ENCODE peak calls at places on chromosomes 11 and 22, in seven cellular contexts. L, B, A, S, G, F and H are unnamed samples.

GRCh38 chr22:46798366-46799057 is 36.1 kb downstream of the TBC1D22A start:
- DNase-seq in B (peak; percentile 82), A (peak; percentile 70), F (peak; percentile 55), G (peak; percentile 88), L (peak; percentile 84), S (peak; percentile 74), H (peak; percentile 13)

GRCh38 chr11:86919557-86920210 is 35.5 kb downstream of the FZD4 start:
- DNase-seq in B (peak; percentile 75), S (no peak), F (no peak), A (peak; percentile 86), L (peak; percentile 90), G (peak; percentile 92), H (peak; percentile 54)

GRCh38 chr11:117924631-117925170 is 4.5 kb downstream of the TMPRSS13 start:
- DNase-seq in B (no peak), A (no peak), G (no peak), L (no peak), F (no peak), S (no peak), H (no peak)

GRCh38 chr11:11931461-11932055 is 76.9 kb downstream of the DKK3 start:
- DNase-seq in S (no peak), L (peak; percentile 68), B (peak; percentile 62), F (no peak), G (peak; percentile 75), A (peak; percentile 84), H (peak; percentile 57)

GRCh38 chr11:15035283-15035682 is 38.1 kb upstream of the CALCB start:
- DNase-seq in A (no peak), L (peak; percentile 23), F (no peak), B (peak; percentile 45), S (no peak), G (peak; percentile 76), H (no peak)

GRCh38 chr11:128563942-128564641 is 23.3 kb downstream of the ETS1 start:
- DNase-seq in A (no peak), S (no peak), B (no peak), L (no peak), F (no peak), G (no peak), H (no peak)

GRCh38 chr11:117187799-117188481 is 9.4 kb downstream of the SIDT2 start:
- DNase-seq in G (no peak), A (no peak), F (no peak), B (no peak), L (no peak), S (no peak), H (no peak)

GRCh38 chr11:40306938-40307548 is 1152.4 kb downstream of the LRRC4C start:
- DNase-seq in L (peak; percentile 87), F (no peak), A (peak; percentile 67), S (no peak), B (peak; percentile 65), G (peak; percentile 74), H (peak; percentile 78)

GRCh38 chr11:63680842-63681207 is 475 bp upstream of the RTN3 start:
- DNase-seq in L (no peak), B (no peak), S (peak; percentile 53), G (peak; percentile 37), A (no peak), F (no peak), H (peak; percentile 34)

GRCh38 chr22:42078469-42079318 is 806 bp upstream of the SMDT1 start:
- DNase-seq in A (peak; percentile 42), B (no peak), S (no peak), G (peak; percentile 29), L (no peak), F (no peak), H (no peak)

GRCh38 chr11:17560281-17561110 is 13.4 kb downstream of the OTOG start:
- DNase-seq in A (no peak), B (no peak), G (no peak), L (no peak), S (no peak), F (no peak), H (no peak)

GRCh38 chr11:57290288-57290687 is 34.5 kb downstream of the TNKS1BP1 start:
- DNase-seq in F (no peak), S (no peak), B (no peak), G (no peak), L (no peak), A (peak; percentile 40), H (no peak)

GRCh38 chr11:85750646-85751045 is 60.3 kb downstream of the SYTL2 start:
- DNase-seq in L (no peak), F (no peak), S (no peak), B (no peak), G (no peak), A (no peak), H (no peak)

GRCh38 chr22:23536821-23537345 is 43.2 kb downstream of the IGLL1 start:
- DNase-seq in S (no peak), G (no peak), L (no peak), B (no peak), A (no peak), F (no peak), H (no peak)

GRCh38 chr11:76574879-76575278 is 95.7 kb downstream of the LRRC32 start:
- DNase-seq in F (no peak), A (no peak), S (no peak), B (no peak), L (no peak), G (no peak), H (no peak)

GRCh38 chr11:120558754-120559431 is 47.3 kb downstream of the GRIK4 start:
- DNase-seq in S (no peak), A (no peak), G (no peak), F (no peak), B (no peak), L (no peak), H (no peak)

GRCh38 chr22:44328326-44328725 is 15.6 kb upstream of the SHISAL1 start:
- DNase-seq in B (no peak), L (no peak), F (no peak), G (no peak), A (no peak), S (no peak), H (no peak)

GRCh38 chr22:36796629-36797175 is 20.1 kb downstream of the PVALB start:
- DNase-seq in B (no peak), A (no peak), F (no peak), L (no peak), G (peak; percentile 28), S (no peak), H (no peak)

GRCh38 chr22:32661737-32662586 is 139.5 kb upstream of the TIMP3 start:
- DNase-seq in L (no peak), S (no peak), F (no peak), B (no peak), A (peak; percentile 64), G (no peak), H (no peak)

GRCh38 chr11:94968334-94968958 is 4.9 kb downstream of the CWC15 start:
- DNase-seq in F (no peak), B (no peak), L (peak; percentile 51), S (no peak), G (peak; percentile 18), A (peak; percentile 66), H (peak; percentile 26)

GRCh38 chr11:72493426-72494108 is 59.2 kb upstream of the CLPB start:
- DNase-seq in S (no peak), A (no peak), G (peak; percentile 34), L (no peak), F (no peak), B (peak; percentile 33), H (no peak)
- H3K27ac ChIP-seq in S (no peak overlapping the region), A (no peak overlapping the region), G (no peak overlapping the region), L (no peak overlapping the region), F (no peak overlapping the region), B (no peak overlapping the region), H (no peak overlapping the region)

GRCh38 chr11:119341222-119342022 is 739 bp upstream of the C1QTNF5 start:
- DNase-seq in A (no peak), G (peak; percentile 43), L (no peak), F (no peak), S (no peak), B (no peak), H (no peak)

GRCh38 chr11:119338318-119338890 is 2.3 kb downstream of the C1QTNF5 start:
- DNase-seq in F (peak; percentile 61), B (peak; percentile 91), G (peak; percentile 92), L (peak; percentile 91), S (peak; percentile 73), A (no peak), H (peak; percentile 73)

GRCh38 chr11:119340335-119341221 is at the start of gene C1QTNF5:
- DNase-seq in G (peak; percentile 68), A (peak; percentile 83), S (no peak), L (no peak), F (no peak), B (peak; percentile 66), H (no peak)

GRCh38 chr11:119338946-119339580 is 1.6 kb downstream of the C1QTNF5 start:
- DNase-seq in F (no peak), L (no peak), S (no peak), A (no peak), G (peak; percentile 24), B (no peak), H (no peak)

GRCh38 chr11:119339581-119340334 is 925 bp downstream of the C1QTNF5 start:
- DNase-seq in A (peak; percentile 56), B (peak; percentile 94), F (no peak), G (peak; percentile 88), L (peak; percentile 58), S (peak; percentile 78), H (no peak)
- TF ChIP-seq CTCF in A (peak; percentile 76), B (peak; percentile 94), F (peak; percentile 60), G (peak; percentile 81), L (peak; percentile 90), S (peak; percentile 88), H (peak; percentile 91)

DNA sequence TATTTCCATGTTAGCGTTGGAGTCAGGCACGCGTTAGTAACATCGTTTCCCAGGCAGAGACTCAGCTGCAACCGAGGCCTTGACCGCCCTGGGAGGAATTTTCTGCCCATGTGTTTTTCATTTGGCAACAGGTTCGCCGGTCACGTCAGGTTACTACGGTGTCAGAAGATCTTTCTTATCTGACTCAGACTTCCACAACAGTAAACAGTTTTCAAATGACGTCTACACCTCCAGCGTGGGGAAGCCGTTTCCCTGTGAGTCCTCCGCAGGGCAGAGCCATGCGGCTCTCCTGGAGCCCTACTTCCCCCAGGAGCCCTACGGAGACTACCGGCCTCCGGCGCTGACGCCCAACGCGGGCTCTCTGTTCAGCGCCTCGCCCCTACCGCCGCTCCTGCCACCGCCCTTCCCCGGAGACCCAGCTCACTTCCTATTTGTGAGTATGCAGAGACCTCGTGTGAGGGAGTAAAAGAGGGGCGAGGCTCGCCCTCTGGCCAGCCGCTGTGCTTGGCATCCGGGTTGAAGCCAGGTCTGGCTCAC is 14.3 kb upstream of the POU2AF3 start:
- DNase-seq in L (no peak), A (no peak), F (no peak), G (peak; percentile 36), B (no peak), S (no peak), H (no peak)
- H3K27ac ChIP-seq in L (no peak overlapping the region), A (no peak overlapping the region), F (no peak overlapping the region), G (no peak overlapping the region), B (no peak overlapping the region), S (no peak overlapping the region), H (no peak overlapping the region)

DNA sequence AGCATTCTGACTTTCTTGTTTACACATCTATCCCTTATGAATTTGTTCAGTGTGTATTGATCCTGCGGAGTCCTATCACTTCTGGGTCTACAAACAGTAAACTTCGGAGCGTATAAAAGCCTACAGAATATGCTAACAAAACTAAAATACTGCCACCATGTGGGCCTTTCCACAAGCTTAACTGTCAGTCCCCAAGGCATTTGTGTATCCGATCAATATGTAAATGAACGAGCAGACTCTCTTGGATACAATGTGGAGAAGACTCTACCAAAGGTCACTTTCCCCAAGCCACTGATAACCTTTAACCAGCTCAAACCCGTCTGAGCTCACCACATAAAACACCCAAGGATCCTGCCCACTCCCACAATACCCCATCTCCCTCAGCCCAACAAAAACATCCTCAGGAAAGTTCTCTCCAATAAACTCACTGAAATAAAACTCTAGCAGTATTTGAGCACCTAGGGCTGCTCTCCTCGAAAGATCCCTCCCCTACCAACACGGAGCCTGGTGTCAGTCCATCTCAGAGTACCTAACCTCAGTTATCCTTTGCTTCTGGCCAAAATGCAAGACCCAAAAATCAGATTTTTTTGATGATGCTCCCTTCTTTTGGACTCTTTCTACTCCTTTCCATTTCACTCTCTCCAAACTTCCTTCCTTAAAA is 17.8 kb downstream of the ADA2 start:
- DNase-seq in S (no peak), G (peak; percentile 65), A (peak; percentile 47), F (no peak), B (peak; percentile 32), L (peak; percentile 54), H (no peak)
- TF ChIP-seq CTCF in S (peak; percentile 20), G (peak; percentile 54), A (peak; percentile 43), F (no peak), B (peak; percentile 35), L (peak; percentile 58), H (no peak)